ENCODE peak calls at places on chromosomes 2 and 18, in ten cellular contexts. One of them, this sample, is unnamed. For H3K27me3 and H3K4me1, the result is how much of the 10 kb centered on the place peaks cover.

GRCh38 chr18:12531747-12532146 is 124.0 kb downstream of the PRELID3A start:
- DNase-seq in CD8-positive, alpha-beta memory T cell: no peak
- DNase-seq in HAP-1: no peak
- DNase-seq in Panc1: no peak
- DNase-seq in MM.1S: no peak
- DNase-seq in heart right ventricle: no peak
- DNase-seq in GM12878: no peak
- DNase-seq in H1: no peak
- DNase-seq in naive thymus-derived CD4-positive, alpha-beta T cell: no peak
- DNase-seq in suprapubic skin: no peak
- DNase-seq in this sample: no peak

GRCh38 chr18:13438507-13439056 is 220.0 kb downstream of the LDLRAD4 start:
- DNase-seq in HAP-1: no peak
- DNase-seq in heart right ventricle: no peak
- DNase-seq in naive thymus-derived CD4-positive, alpha-beta T cell: no peak
- DNase-seq in suprapubic skin: no peak
- DNase-seq in Panc1: no peak
- DNase-seq in H1: no peak
- DNase-seq in GM12878: no peak
- DNase-seq in CD8-positive, alpha-beta memory T cell: no peak
- DNase-seq in MM.1S: peak
- DNase-seq in this sample: no peak

GRCh38 chr2:174344716-174345472 is 10.1 kb downstream of the SP9 start:
- DNase-seq in naive thymus-derived CD4-positive, alpha-beta T cell: peak
- DNase-seq in Panc1: peak
- DNase-seq in heart right ventricle: no peak
- DNase-seq in HAP-1: no peak
- DNase-seq in MM.1S: peak
- DNase-seq in GM12878: no peak
- DNase-seq in H1: peak
- DNase-seq in CD8-positive, alpha-beta memory T cell: no peak
- DNase-seq in suprapubic skin: no peak
- DNase-seq in this sample: no peak

GRCh38 chr2:118718921-118719320 is 128.5 kb downstream of the EN1 start:
- DNase-seq in suprapubic skin: no peak
- DNase-seq in naive thymus-derived CD4-positive, alpha-beta T cell: no peak
- DNase-seq in GM12878: no peak
- DNase-seq in heart right ventricle: no peak
- DNase-seq in HAP-1: no peak
- DNase-seq in Panc1: no peak
- DNase-seq in CD8-positive, alpha-beta memory T cell: no peak
- DNase-seq in MM.1S: no peak
- DNase-seq in H1: no peak
- DNase-seq in this sample: no peak

GRCh38 chr2:172813314-172813888 is 77.8 kb downstream of the RAPGEF4 start:
- DNase-seq in Panc1: no peak
- DNase-seq in H1: no peak
- DNase-seq in GM12878: no peak
- DNase-seq in suprapubic skin: no peak
- DNase-seq in heart right ventricle: no peak
- DNase-seq in HAP-1: no peak
- DNase-seq in CD8-positive, alpha-beta memory T cell: no peak
- DNase-seq in naive thymus-derived CD4-positive, alpha-beta T cell: no peak
- DNase-seq in MM.1S: no peak
- DNase-seq in this sample: peak

GRCh38 chr2:31335921-31336570 is 78.5 kb downstream of the XDH start:
- DNase-seq in Panc1: no peak
- DNase-seq in GM12878: no peak
- DNase-seq in MM.1S: no peak
- DNase-seq in H1: peak
- DNase-seq in CD8-positive, alpha-beta memory T cell: no peak
- DNase-seq in heart right ventricle: no peak
- DNase-seq in HAP-1: no peak
- DNase-seq in naive thymus-derived CD4-positive, alpha-beta T cell: no peak
- DNase-seq in suprapubic skin: no peak
- DNase-seq in this sample: no peak

GRCh38 chr2:202122975-202123765 is 50.1 kb downstream of the KIAA2012 start:
- DNase-seq in Panc1: no peak
- DNase-seq in HAP-1: no peak
- DNase-seq in naive thymus-derived CD4-positive, alpha-beta T cell: no peak
- DNase-seq in heart right ventricle: no peak
- DNase-seq in H1: no peak
- DNase-seq in GM12878: no peak
- DNase-seq in CD8-positive, alpha-beta memory T cell: no peak
- DNase-seq in suprapubic skin: no peak
- DNase-seq in MM.1S: no peak
- DNase-seq in this sample: no peak

GRCh38 chr2:231640646-231641111 is 48.0 kb downstream of the TEX44 start:
- DNase-seq in CD8-positive, alpha-beta memory T cell: no peak
- DNase-seq in GM12878: no peak
- DNase-seq in suprapubic skin: peak
- DNase-seq in heart right ventricle: peak
- DNase-seq in H1: no peak
- DNase-seq in naive thymus-derived CD4-positive, alpha-beta T cell: no peak
- DNase-seq in HAP-1: peak
- DNase-seq in Panc1: no peak
- DNase-seq in MM.1S: no peak
- DNase-seq in this sample: peak

GRCh38 chr2:239991689-239992314 is 33.3 kb downstream of the NDUFA10 start:
- DNase-seq in Panc1: peak
- DNase-seq in GM12878: no peak
- DNase-seq in suprapubic skin: no peak
- DNase-seq in heart right ventricle: no peak
- DNase-seq in CD8-positive, alpha-beta memory T cell: peak
- DNase-seq in MM.1S: peak
- DNase-seq in H1: no peak
- DNase-seq in naive thymus-derived CD4-positive, alpha-beta T cell: peak
- DNase-seq in HAP-1: peak
- DNase-seq in this sample: no peak

GRCh38 chr2:196566969-196567666 is 72.4 kb upstream of the CCDC150 start:
- DNase-seq in Panc1: no peak
- DNase-seq in GM12878: no peak
- DNase-seq in heart right ventricle: no peak
- DNase-seq in suprapubic skin: no peak
- DNase-seq in HAP-1: no peak
- DNase-seq in H1: no peak
- DNase-seq in naive thymus-derived CD4-positive, alpha-beta T cell: no peak
- DNase-seq in CD8-positive, alpha-beta memory T cell: no peak
- DNase-seq in MM.1S: no peak
- DNase-seq in this sample: no peak

GRCh38 chr18:74745658-74746403 is 148.2 kb downstream of the ZNF407 start:
- DNase-seq in suprapubic skin: no peak
- DNase-seq in heart right ventricle: no peak
- DNase-seq in CD8-positive, alpha-beta memory T cell: no peak
- DNase-seq in HAP-1: no peak
- DNase-seq in GM12878: no peak
- DNase-seq in Panc1: peak
- DNase-seq in naive thymus-derived CD4-positive, alpha-beta T cell: no peak
- DNase-seq in MM.1S: no peak
- DNase-seq in H1: no peak
- DNase-seq in this sample: no peak

GRCh38 chr18:12304351-12305210 is 3.5 kb upstream of the TUBB6 start:
- DNase-seq in GM12878: no peak
- DNase-seq in Panc1: no peak
- DNase-seq in CD8-positive, alpha-beta memory T cell: no peak
- DNase-seq in naive thymus-derived CD4-positive, alpha-beta T cell: no peak
- DNase-seq in MM.1S: no peak
- DNase-seq in HAP-1: no peak
- DNase-seq in suprapubic skin: peak
- DNase-seq in H1: no peak
- DNase-seq in heart right ventricle: no peak
- DNase-seq in this sample: peak

GRCh38 chr18:41687138-41687537 is 267.9 kb upstream of the PIK3C3 start:
- DNase-seq in MM.1S: no peak
- DNase-seq in Panc1: no peak
- DNase-seq in suprapubic skin: no peak
- DNase-seq in heart right ventricle: no peak
- DNase-seq in CD8-positive, alpha-beta memory T cell: no peak
- DNase-seq in HAP-1: no peak
- DNase-seq in naive thymus-derived CD4-positive, alpha-beta T cell: no peak
- DNase-seq in GM12878: no peak
- DNase-seq in H1: no peak
- DNase-seq in this sample: no peak

GRCh38 chr2:174235680-174236079 is 12.7 kb downstream of the OLA1 start:
- DNase-seq in Panc1: no peak
- DNase-seq in GM12878: no peak
- DNase-seq in heart right ventricle: no peak
- DNase-seq in H1: no peak
- DNase-seq in suprapubic skin: no peak
- DNase-seq in CD8-positive, alpha-beta memory T cell: no peak
- DNase-seq in HAP-1: no peak
- DNase-seq in MM.1S: no peak
- DNase-seq in naive thymus-derived CD4-positive, alpha-beta T cell: no peak
- DNase-seq in this sample: no peak

GRCh38 chr2:75466708-75467311 is 93.9 kb downstream of the EVA1A start:
- DNase-seq in suprapubic skin: no peak
- DNase-seq in naive thymus-derived CD4-positive, alpha-beta T cell: peak
- DNase-seq in MM.1S: no peak
- DNase-seq in Panc1: no peak
- DNase-seq in HAP-1: peak
- DNase-seq in GM12878: no peak
- DNase-seq in heart right ventricle: no peak
- DNase-seq in CD8-positive, alpha-beta memory T cell: no peak
- DNase-seq in H1: peak
- DNase-seq in this sample: peak

GRCh38 chr2:117170897-117171296 is 643.6 kb upstream of the DDX18 start:
- DNase-seq in HAP-1: no peak
- DNase-seq in naive thymus-derived CD4-positive, alpha-beta T cell: no peak
- DNase-seq in GM12878: no peak
- DNase-seq in heart right ventricle: no peak
- DNase-seq in CD8-positive, alpha-beta memory T cell: no peak
- DNase-seq in MM.1S: no peak
- DNase-seq in suprapubic skin: no peak
- DNase-seq in H1: no peak
- DNase-seq in Panc1: no peak
- DNase-seq in this sample: no peak

GRCh38 chr2:66443977-66444855 is 9.3 kb downstream of the MEIS1 start:
- DNase-seq in heart right ventricle: peak
- DNase-seq in Panc1: no peak
- DNase-seq in MM.1S: no peak
- DNase-seq in GM12878: no peak
- DNase-seq in CD8-positive, alpha-beta memory T cell: no peak
- DNase-seq in HAP-1: no peak
- DNase-seq in suprapubic skin: no peak
- DNase-seq in naive thymus-derived CD4-positive, alpha-beta T cell: no peak
- DNase-seq in H1: peak
- DNase-seq in this sample: peak
- H3K4me3 ChIP-seq in heart right ventricle: peak
- H3K4me3 ChIP-seq in Panc1: no peak
- H3K4me3 ChIP-seq in MM.1S: no peak
- H3K4me3 ChIP-seq in GM12878: no peak
- H3K4me3 ChIP-seq in CD8-positive, alpha-beta memory T cell: no peak
- H3K4me3 ChIP-seq in HAP-1: no peak
- H3K4me3 ChIP-seq in suprapubic skin: peak
- H3K4me3 ChIP-seq in naive thymus-derived CD4-positive, alpha-beta T cell: no peak
- H3K4me3 ChIP-seq in H1: no peak
- H3K4me3 ChIP-seq in this sample: peak

DNA sequence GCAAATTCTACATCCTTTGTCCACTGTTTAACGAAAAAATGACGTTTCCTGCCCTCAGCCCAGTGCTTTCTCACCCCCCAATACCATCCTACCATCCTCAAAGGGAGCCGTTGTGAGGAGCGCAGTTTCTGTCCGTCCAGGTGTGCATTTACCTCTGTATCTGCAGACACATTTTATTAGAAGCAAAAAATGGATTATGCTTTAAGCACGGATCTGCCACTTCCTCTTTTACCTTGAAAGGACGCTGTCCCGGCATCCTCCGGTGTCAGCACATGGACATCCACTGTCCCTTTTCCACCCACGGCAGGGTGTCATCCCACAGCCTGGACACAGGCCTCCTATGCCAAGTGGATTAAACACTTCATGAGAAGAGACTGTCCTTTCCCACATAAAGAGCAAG is 7.2 kb upstream of the MAL start:
- DNase-seq in HAP-1: no peak
- DNase-seq in H1: no peak
- DNase-seq in naive thymus-derived CD4-positive, alpha-beta T cell: no peak
- DNase-seq in heart right ventricle: no peak
- DNase-seq in CD8-positive, alpha-beta memory T cell: no peak
- DNase-seq in GM12878: no peak
- DNase-seq in suprapubic skin: no peak
- DNase-seq in MM.1S: no peak
- DNase-seq in Panc1: no peak
- DNase-seq in this sample: no peak
- H3K27me3 ChIP-seq in HAP-1: under half
- H3K27me3 ChIP-seq in H1: under half
- H3K27me3 ChIP-seq in naive thymus-derived CD4-positive, alpha-beta T cell: under half
- H3K27me3 ChIP-seq in heart right ventricle: under half
- H3K27me3 ChIP-seq in CD8-positive, alpha-beta memory T cell: under half
- H3K27me3 ChIP-seq in GM12878: under half
- H3K27me3 ChIP-seq in suprapubic skin: under half
- H3K27me3 ChIP-seq in MM.1S: under half
- H3K27me3 ChIP-seq in Panc1: under half
- H3K27me3 ChIP-seq in this sample: under half

GRCh38 chr2:234964631-234965461 is 13.0 kb downstream of the SH3BP4 start:
- DNase-seq in GM12878: no peak
- DNase-seq in HAP-1: no peak
- DNase-seq in suprapubic skin: peak
- DNase-seq in MM.1S: no peak
- DNase-seq in Panc1: no peak
- DNase-seq in heart right ventricle: no peak
- DNase-seq in H1: no peak
- DNase-seq in naive thymus-derived CD4-positive, alpha-beta T cell: no peak
- DNase-seq in CD8-positive, alpha-beta memory T cell: no peak
- DNase-seq in this sample: no peak
- H3K4me1 ChIP-seq in GM12878: under half
- H3K4me1 ChIP-seq in HAP-1: under half
- H3K4me1 ChIP-seq in suprapubic skin: under half
- H3K4me1 ChIP-seq in MM.1S: under half
- H3K4me1 ChIP-seq in Panc1: half or more
- H3K4me1 ChIP-seq in heart right ventricle: under half
- H3K4me1 ChIP-seq in H1: under half
- H3K4me1 ChIP-seq in naive thymus-derived CD4-positive, alpha-beta T cell: under half
- H3K4me1 ChIP-seq in CD8-positive, alpha-beta memory T cell: under half
- H3K4me1 ChIP-seq in this sample: half or more

DNA sequence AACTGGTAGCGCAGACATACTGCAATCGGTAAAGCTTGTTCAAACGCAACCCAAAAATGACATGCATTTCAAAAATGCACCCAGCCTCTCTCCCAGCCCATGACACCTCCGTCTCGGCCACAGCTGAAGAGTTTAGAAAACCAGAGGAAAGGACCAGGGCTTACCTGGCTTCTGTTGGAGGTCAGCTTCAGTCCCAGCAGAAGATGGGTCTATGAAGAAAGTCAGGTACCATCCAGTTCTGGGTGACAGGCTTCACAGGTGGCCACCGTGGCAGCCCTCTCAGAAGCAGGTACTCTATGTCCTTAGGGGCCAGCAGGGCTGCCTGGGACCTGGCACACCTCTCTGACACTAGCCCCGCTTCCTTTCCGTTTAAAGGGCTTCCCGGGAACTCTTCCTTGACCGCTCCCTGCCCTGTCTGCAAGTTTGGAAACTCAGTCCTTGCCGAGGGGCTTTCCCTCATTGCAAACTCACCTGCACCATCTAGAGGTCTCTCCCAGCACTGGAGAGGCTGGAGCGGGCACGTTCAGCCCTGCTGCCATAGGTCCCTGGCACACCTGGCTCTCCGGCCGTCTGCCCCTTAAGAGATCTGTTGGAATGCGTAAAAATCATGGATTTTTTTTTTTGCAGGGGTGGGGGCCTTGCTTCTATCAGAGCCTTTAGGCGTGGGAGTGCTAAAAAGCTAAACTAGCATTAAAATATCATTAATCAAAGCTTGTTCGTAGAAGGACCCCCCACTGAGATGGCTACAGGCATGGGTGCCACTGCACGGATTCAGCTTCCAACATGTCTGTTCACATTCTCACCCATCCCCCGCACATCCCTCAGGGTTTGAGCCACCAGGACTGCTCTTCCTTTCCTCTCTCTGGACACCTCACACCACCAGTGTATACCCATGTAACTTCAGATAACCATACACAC is at the start of gene EDAR:
- DNase-seq in heart right ventricle: no peak
- DNase-seq in GM12878: no peak
- DNase-seq in Panc1: no peak
- DNase-seq in MM.1S: peak
- DNase-seq in HAP-1: peak
- DNase-seq in suprapubic skin: no peak
- DNase-seq in naive thymus-derived CD4-positive, alpha-beta T cell: peak
- DNase-seq in CD8-positive, alpha-beta memory T cell: peak
- DNase-seq in H1: peak
- DNase-seq in this sample: peak
- H3K4me3 ChIP-seq in heart right ventricle: no peak
- H3K4me3 ChIP-seq in GM12878: no peak
- H3K4me3 ChIP-seq in Panc1: no peak
- H3K4me3 ChIP-seq in MM.1S: no peak
- H3K4me3 ChIP-seq in HAP-1: no peak
- H3K4me3 ChIP-seq in suprapubic skin: peak
- H3K4me3 ChIP-seq in naive thymus-derived CD4-positive, alpha-beta T cell: peak
- H3K4me3 ChIP-seq in CD8-positive, alpha-beta memory T cell: peak
- H3K4me3 ChIP-seq in H1: no peak
- H3K4me3 ChIP-seq in this sample: no peak

This sample was measured in body of pancreas.